ENCODE peak calls at places on chromosomes 6 and 20, in ten cellular contexts. One of them, this sample, is unnamed.

GRCh38 chr6:44481765-44482164 is 94.3 kb downstream of the CDC5L start:
- DNase-seq in fibroblast of mammary gland: peak
- DNase-seq in endodermal cell: no peak
- DNase-seq in foreskin fibroblast: no peak
- DNase-seq in GM06990: no peak
- DNase-seq in iPS DF 6.9: no peak
- DNase-seq in fibroblast of lung: no peak
- DNase-seq in mesendoderm: no peak
- DNase-seq in IMR-90: no peak
- DNase-seq in WERI-Rb-1: no peak
- DNase-seq in this sample: no peak

GRCh38 chr6:3603443-3604130 is 146.7 kb upstream of the SLC22A23 start:
- DNase-seq in fibroblast of mammary gland: no peak
- DNase-seq in endodermal cell: no peak
- DNase-seq in foreskin fibroblast: peak
- DNase-seq in GM06990: no peak
- DNase-seq in iPS DF 6.9: no peak
- DNase-seq in fibroblast of lung: no peak
- DNase-seq in mesendoderm: no peak
- DNase-seq in IMR-90: no peak
- DNase-seq in WERI-Rb-1: no peak
- DNase-seq in this sample: no peak

GRCh38 chr20:32675223-32675975 is 1.7 kb upstream of the C20orf203 start:
- DNase-seq in fibroblast of mammary gland: no peak
- DNase-seq in endodermal cell: no peak
- DNase-seq in foreskin fibroblast: no peak
- DNase-seq in GM06990: no peak
- DNase-seq in iPS DF 6.9: no peak
- DNase-seq in fibroblast of lung: no peak
- DNase-seq in mesendoderm: no peak
- DNase-seq in IMR-90: no peak
- DNase-seq in WERI-Rb-1: peak
- DNase-seq in this sample: no peak

GRCh38 chr6:33609019-33609418 is 12.1 kb upstream of the ITPR3 start:
- DNase-seq in fibroblast of mammary gland: no peak
- DNase-seq in endodermal cell: no peak
- DNase-seq in foreskin fibroblast: no peak
- DNase-seq in GM06990: no peak
- DNase-seq in iPS DF 6.9: no peak
- DNase-seq in fibroblast of lung: no peak
- DNase-seq in mesendoderm: no peak
- DNase-seq in IMR-90: no peak
- DNase-seq in WERI-Rb-1: no peak
- DNase-seq in this sample: no peak

GRCh38 chr6:30489081-30490030 is at the start of gene HLA-E:
- DNase-seq in fibroblast of mammary gland: peak
- DNase-seq in endodermal cell: peak
- DNase-seq in foreskin fibroblast: peak
- DNase-seq in GM06990: peak
- DNase-seq in iPS DF 6.9: peak
- DNase-seq in fibroblast of lung: peak
- DNase-seq in mesendoderm: peak
- DNase-seq in IMR-90: peak
- DNase-seq in WERI-Rb-1: peak
- DNase-seq in this sample: peak

GRCh38 chr20:43750774-43751166 is 24.0 kb upstream of the GTSF1L start:
- DNase-seq in fibroblast of mammary gland: no peak
- DNase-seq in endodermal cell: no peak
- DNase-seq in foreskin fibroblast: no peak
- DNase-seq in GM06990: no peak
- DNase-seq in iPS DF 6.9: no peak
- DNase-seq in fibroblast of lung: no peak
- DNase-seq in mesendoderm: no peak
- DNase-seq in IMR-90: no peak
- DNase-seq in WERI-Rb-1: no peak
- DNase-seq in this sample: no peak

GRCh38 chr6:30238178-30238795 is 25.1 kb upstream of the TRIM26 start:
- DNase-seq in fibroblast of mammary gland: peak
- DNase-seq in endodermal cell: peak
- DNase-seq in foreskin fibroblast: peak
- DNase-seq in GM06990: no peak
- DNase-seq in iPS DF 6.9: no peak
- DNase-seq in fibroblast of lung: peak
- DNase-seq in mesendoderm: peak
- DNase-seq in IMR-90: peak
- DNase-seq in WERI-Rb-1: peak
- DNase-seq in this sample: no peak

GRCh38 chr6:135411339-135411738 is 86.2 kb downstream of the AHI1 start:
- DNase-seq in fibroblast of mammary gland: peak
- DNase-seq in endodermal cell: no peak
- DNase-seq in foreskin fibroblast: peak
- DNase-seq in GM06990: no peak
- DNase-seq in iPS DF 6.9: no peak
- DNase-seq in fibroblast of lung: no peak
- DNase-seq in mesendoderm: no peak
- DNase-seq in IMR-90: no peak
- DNase-seq in WERI-Rb-1: no peak
- DNase-seq in this sample: no peak

GRCh38 chr20:62308102-62308822 is 5.5 kb downstream of the ADRM1 start:
- DNase-seq in fibroblast of mammary gland: no peak
- DNase-seq in endodermal cell: no peak
- DNase-seq in foreskin fibroblast: no peak
- DNase-seq in GM06990: no peak
- DNase-seq in iPS DF 6.9: no peak
- DNase-seq in fibroblast of lung: no peak
- DNase-seq in mesendoderm: no peak
- DNase-seq in IMR-90: no peak
- DNase-seq in WERI-Rb-1: no peak
- DNase-seq in this sample: no peak

GRCh38 chr6:112929661-112930060 is 582.5 kb downstream of the RFPL4B start:
- DNase-seq in fibroblast of mammary gland: no peak
- DNase-seq in endodermal cell: no peak
- DNase-seq in foreskin fibroblast: peak
- DNase-seq in GM06990: no peak
- DNase-seq in iPS DF 6.9: no peak
- DNase-seq in fibroblast of lung: no peak
- DNase-seq in mesendoderm: no peak
- DNase-seq in IMR-90: no peak
- DNase-seq in WERI-Rb-1: no peak
- DNase-seq in this sample: no peak

GRCh38 chr6:44512868-44513641 is 125.5 kb downstream of the CDC5L start:
- DNase-seq in fibroblast of mammary gland: peak
- DNase-seq in endodermal cell: peak
- DNase-seq in foreskin fibroblast: no peak
- DNase-seq in GM06990: no peak
- DNase-seq in iPS DF 6.9: no peak
- DNase-seq in fibroblast of lung: peak
- DNase-seq in mesendoderm: no peak
- DNase-seq in IMR-90: no peak
- DNase-seq in WERI-Rb-1: peak
- DNase-seq in this sample: no peak

GRCh38 chr6:87944541-87944954 is 103.1 kb upstream of the SPACA1 start:
- DNase-seq in fibroblast of mammary gland: peak
- DNase-seq in endodermal cell: peak
- DNase-seq in foreskin fibroblast: peak
- DNase-seq in GM06990: no peak
- DNase-seq in iPS DF 6.9: no peak
- DNase-seq in fibroblast of lung: peak
- DNase-seq in mesendoderm: peak
- DNase-seq in IMR-90: peak
- DNase-seq in WERI-Rb-1: peak
- DNase-seq in this sample: no peak

GRCh38 chr6:148144917-148145521 is 197.6 kb upstream of the SASH1 start:
- DNase-seq in fibroblast of mammary gland: peak
- DNase-seq in endodermal cell: peak
- DNase-seq in foreskin fibroblast: peak
- DNase-seq in GM06990: no peak
- DNase-seq in iPS DF 6.9: peak
- DNase-seq in fibroblast of lung: peak
- DNase-seq in mesendoderm: peak
- DNase-seq in IMR-90: peak
- DNase-seq in WERI-Rb-1: peak
- DNase-seq in this sample: peak

GRCh38 chr6:157151029-157151428 is 172.3 kb downstream of the TMEM242 start:
- DNase-seq in fibroblast of mammary gland: no peak
- DNase-seq in endodermal cell: no peak
- DNase-seq in foreskin fibroblast: no peak
- DNase-seq in GM06990: no peak
- DNase-seq in iPS DF 6.9: no peak
- DNase-seq in fibroblast of lung: no peak
- DNase-seq in mesendoderm: no peak
- DNase-seq in IMR-90: no peak
- DNase-seq in WERI-Rb-1: no peak
- DNase-seq in this sample: no peak

GRCh38 chr6:136544326-136544725 is 5.9 kb downstream of the MAP7 start:
- DNase-seq in fibroblast of mammary gland: no peak
- DNase-seq in endodermal cell: no peak
- DNase-seq in foreskin fibroblast: no peak
- DNase-seq in GM06990: no peak
- DNase-seq in iPS DF 6.9: no peak
- DNase-seq in fibroblast of lung: no peak
- DNase-seq in mesendoderm: no peak
- DNase-seq in IMR-90: no peak
- DNase-seq in WERI-Rb-1: no peak
- DNase-seq in this sample: no peak

GRCh38 chr6:39075010-39075738 is 26.6 kb downstream of the GLP1R start:
- DNase-seq in fibroblast of mammary gland: no peak
- DNase-seq in endodermal cell: peak
- DNase-seq in foreskin fibroblast: no peak
- DNase-seq in GM06990: no peak
- DNase-seq in iPS DF 6.9: no peak
- DNase-seq in fibroblast of lung: no peak
- DNase-seq in mesendoderm: no peak
- DNase-seq in IMR-90: no peak
- DNase-seq in WERI-Rb-1: peak
- DNase-seq in this sample: no peak

GRCh38 chr6:30795549-30796293 is 51.4 kb upstream of the IER3 start:
- DNase-seq in fibroblast of mammary gland: no peak
- DNase-seq in endodermal cell: no peak
- DNase-seq in foreskin fibroblast: no peak
- DNase-seq in GM06990: no peak
- DNase-seq in iPS DF 6.9: no peak
- DNase-seq in fibroblast of lung: no peak
- DNase-seq in mesendoderm: no peak
- DNase-seq in IMR-90: no peak
- DNase-seq in WERI-Rb-1: no peak
- DNase-seq in this sample: no peak

GRCh38 chr6:161748535-161749386 is 474.9 kb upstream of the AGPAT4 start:
- DNase-seq in fibroblast of mammary gland: no peak
- DNase-seq in endodermal cell: peak
- DNase-seq in foreskin fibroblast: peak
- DNase-seq in GM06990: no peak
- DNase-seq in iPS DF 6.9: peak
- DNase-seq in fibroblast of lung: peak
- DNase-seq in mesendoderm: peak
- DNase-seq in IMR-90: no peak
- DNase-seq in WERI-Rb-1: peak
- DNase-seq in this sample: no peak

GRCh38 chr20:51382986-51383821 is 159.3 kb downstream of the NFATC2 start:
- DNase-seq in fibroblast of mammary gland: no peak
- DNase-seq in endodermal cell: no peak
- DNase-seq in foreskin fibroblast: peak
- DNase-seq in GM06990: no peak
- DNase-seq in iPS DF 6.9: no peak
- DNase-seq in fibroblast of lung: no peak
- DNase-seq in mesendoderm: no peak
- DNase-seq in IMR-90: no peak
- DNase-seq in WERI-Rb-1: no peak
- DNase-seq in this sample: no peak
- H3K4me3 ChIP-seq in fibroblast of mammary gland: no peak
- H3K4me3 ChIP-seq in endodermal cell: no peak
- H3K4me3 ChIP-seq in foreskin fibroblast: no peak
- H3K4me3 ChIP-seq in GM06990: no peak
- H3K4me3 ChIP-seq in iPS DF 6.9: no peak
- H3K4me3 ChIP-seq in fibroblast of lung: no peak
- H3K4me3 ChIP-seq in mesendoderm: no peak
- H3K4me3 ChIP-seq in IMR-90: no peak
- H3K4me3 ChIP-seq in WERI-Rb-1: no peak
- H3K4me3 ChIP-seq in this sample: no peak

DNA sequence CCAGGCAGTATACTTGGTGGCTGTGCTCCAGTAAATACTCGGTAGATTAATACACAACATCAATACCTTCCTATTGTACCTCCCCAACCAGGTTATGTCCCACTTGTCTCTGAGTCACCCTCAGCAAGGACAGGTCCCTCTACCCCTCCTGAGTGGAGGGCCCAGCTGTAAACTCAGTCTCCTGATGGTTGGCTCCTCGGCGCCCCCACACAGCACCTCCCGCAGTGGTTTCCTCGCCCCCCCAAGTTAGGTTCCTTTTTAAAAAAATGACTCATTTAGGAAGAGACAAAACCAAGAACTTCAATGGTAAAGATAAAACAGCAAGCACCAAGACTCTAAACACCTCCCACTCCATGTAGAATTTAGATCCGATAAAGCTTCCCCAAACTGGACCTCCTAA is 83.6 kb downstream of the TRERF1 start:
- DNase-seq in fibroblast of mammary gland: no peak
- DNase-seq in endodermal cell: no peak
- DNase-seq in foreskin fibroblast: no peak
- DNase-seq in GM06990: peak
- DNase-seq in iPS DF 6.9: no peak
- DNase-seq in fibroblast of lung: no peak
- DNase-seq in mesendoderm: no peak
- DNase-seq in IMR-90: no peak
- DNase-seq in WERI-Rb-1: no peak
- DNase-seq in this sample: no peak
- H3K4me3 ChIP-seq in fibroblast of mammary gland: no peak
- H3K4me3 ChIP-seq in endodermal cell: no peak
- H3K4me3 ChIP-seq in foreskin fibroblast: no peak
- H3K4me3 ChIP-seq in GM06990: peak
- H3K4me3 ChIP-seq in iPS DF 6.9: no peak
- H3K4me3 ChIP-seq in fibroblast of lung: no peak
- H3K4me3 ChIP-seq in mesendoderm: no peak
- H3K4me3 ChIP-seq in IMR-90: no peak
- H3K4me3 ChIP-seq in WERI-Rb-1: no peak
- H3K4me3 ChIP-seq in this sample: no peak

DNA sequence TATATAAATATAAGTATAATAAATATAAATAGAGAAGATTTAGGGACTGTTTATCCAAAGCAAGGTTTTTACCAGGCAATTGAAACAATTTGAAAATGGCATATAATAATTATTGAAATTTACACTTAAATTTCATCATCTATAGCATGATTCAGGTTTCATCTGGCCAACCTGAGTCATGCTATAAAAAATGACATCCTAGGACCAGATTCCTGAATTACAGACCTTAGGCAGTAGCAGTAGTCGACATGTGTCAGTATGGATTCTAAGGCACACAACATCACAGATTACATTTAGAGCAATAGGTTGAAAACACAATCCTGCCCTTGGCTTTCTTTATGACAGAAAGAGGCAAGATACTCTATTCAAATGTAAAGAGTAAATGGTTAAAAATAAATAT is 592.3 kb downstream of the PHF3 start:
- DNase-seq in fibroblast of mammary gland: peak
- DNase-seq in endodermal cell: no peak
- DNase-seq in foreskin fibroblast: no peak
- DNase-seq in GM06990: no peak
- DNase-seq in iPS DF 6.9: no peak
- DNase-seq in fibroblast of lung: peak
- DNase-seq in mesendoderm: no peak
- DNase-seq in IMR-90: peak
- DNase-seq in WERI-Rb-1: no peak
- DNase-seq in this sample: no peak
- H3K4me3 ChIP-seq in fibroblast of mammary gland: no peak
- H3K4me3 ChIP-seq in endodermal cell: no peak
- H3K4me3 ChIP-seq in foreskin fibroblast: no peak
- H3K4me3 ChIP-seq in GM06990: no peak
- H3K4me3 ChIP-seq in iPS DF 6.9: no peak
- H3K4me3 ChIP-seq in fibroblast of lung: no peak
- H3K4me3 ChIP-seq in mesendoderm: no peak
- H3K4me3 ChIP-seq in IMR-90: no peak
- H3K4me3 ChIP-seq in WERI-Rb-1: no peak
- H3K4me3 ChIP-seq in this sample: no peak

GRCh38 chr6:46642928-46643751 is 9.5 kb downstream of the CYP39A1 start:
- DNase-seq in fibroblast of mammary gland: no peak
- DNase-seq in endodermal cell: no peak
- DNase-seq in foreskin fibroblast: no peak
- DNase-seq in GM06990: no peak
- DNase-seq in iPS DF 6.9: no peak
- DNase-seq in fibroblast of lung: no peak
- DNase-seq in mesendoderm: no peak
- DNase-seq in IMR-90: no peak
- DNase-seq in WERI-Rb-1: no peak
- DNase-seq in this sample: no peak
- H3K4me3 ChIP-seq in fibroblast of mammary gland: no peak
- H3K4me3 ChIP-seq in endodermal cell: no peak
- H3K4me3 ChIP-seq in foreskin fibroblast: no peak
- H3K4me3 ChIP-seq in GM06990: no peak
- H3K4me3 ChIP-seq in iPS DF 6.9: no peak
- H3K4me3 ChIP-seq in fibroblast of lung: no peak
- H3K4me3 ChIP-seq in mesendoderm: no peak
- H3K4me3 ChIP-seq in IMR-90: no peak
- H3K4me3 ChIP-seq in WERI-Rb-1: no peak
- H3K4me3 ChIP-seq in this sample: no peak